ENCODE peak calls at places on chromosomes 13 and 19, in seven cellular contexts. L is dorsolateral prefrontal cortex; W is DND-41; T is islet precursor cell; C is activated T-cell treated with anti-CD3 and anti-CD28 coated beads, Interleukin-2, amount 50 U/mL, for 1 hour; N is activated naive CD8-positive, alpha-beta T cell treated with anti-CD3 and anti-CD28 coated beads, Interleukin-2, amount 50 U/mL, for 24 hours; Z is mesothelial cell of epicardium. U is an unnamed sample.

GRCh38 chr13:39892731-39893293 is 237.3 kb downstream of the COG6 start:
- DNase-seq in C (no peak), T (no peak), W (no peak), L (no peak), N (peak; percentile 28), Z (no peak), U (no peak)

GRCh38 chr19:12527034-12527836 is 24.0 kb downstream of the ZNF564 start:
- DNase-seq in C (no peak), T (no peak), W (no peak), N (no peak), L (no peak), Z (no peak), U (peak; percentile 54)

GRCh38 chr13:20231839-20232555 is at the start of gene GJB6:
- DNase-seq in L (no peak), T (peak; percentile 60), N (peak; percentile 47), C (peak; percentile 42), W (no peak), Z (no peak), U (no peak)

GRCh38 chr19:5045956-5046338 is 77.0 kb downstream of the KDM4B start:
- DNase-seq in N (no peak), W (no peak), C (no peak), T (no peak), L (no peak), Z (no peak), U (no peak)

GRCh38 chr13:78241278-78241919 is 322.8 kb upstream of the EDNRB start:
- DNase-seq in W (peak; percentile 44), L (no peak), N (peak; percentile 26), T (peak; percentile 73), Z (peak; percentile 22), C (no peak), U (peak; percentile 57)

GRCh38 chr13:38875186-38875875 is 115.3 kb downstream of the STOML3 start:
- DNase-seq in L (no peak), T (no peak), C (no peak), Z (no peak), W (no peak), N (no peak), U (no peak)

GRCh38 chr13:111323950-111324651 is 3.7 kb downstream of the TEX29 start:
- DNase-seq in C (no peak), W (peak; percentile 63), L (no peak), N (peak; percentile 7), Z (no peak), T (peak; percentile 45), U (no peak)

GRCh38 chr13:78709028-78709427 is 50.1 kb upstream of the OBI1 start:
- DNase-seq in Z (no peak), W (no peak), T (no peak), N (no peak), L (no peak), C (no peak), U (no peak)

GRCh38 chr13:40697711-40698110 is 31.3 kb upstream of the FOXO1 start:
- DNase-seq in T (no peak), W (no peak), C (no peak), L (no peak), N (no peak), Z (no peak), U (no peak)

GRCh38 chr19:48636859-48637448 is at the start of gene DBP:
- DNase-seq in C (no peak), Z (no peak), L (no peak), N (no peak), T (peak; percentile 72), W (no peak), U (no peak)

GRCh38 chr13:99658266-99658991 is 157.2 kb downstream of the TM9SF2 start:
- DNase-seq in N (peak; percentile 51), Z (peak; percentile 41), C (peak; percentile 65), W (peak; percentile 59), L (peak; percentile 32), T (peak; percentile 78), U (peak; percentile 40)

GRCh38 chr19:2255112-2255845 is 938 bp downstream of the JSRP1 start:
- DNase-seq in W (no peak), N (no peak), Z (no peak), L (no peak), C (no peak), T (no peak), U (no peak)

GRCh38 chr13:42333613-42334328 is 61.8 kb downstream of the AKAP11 start:
- DNase-seq in C (peak; percentile 26), N (no peak), Z (no peak), W (no peak), T (no peak), L (no peak), U (peak; percentile 18)

GRCh38 chr19:15787611-15788155 is at the start of gene OR10H5:
- DNase-seq in Z (no peak), C (no peak), N (no peak), W (no peak), L (no peak), T (no peak), U (no peak)

GRCh38 chr19:37304884-37305255 is 66.0 kb upstream of the ZNF527 start:
- DNase-seq in Z (no peak), W (no peak), C (no peak), N (no peak), L (no peak), T (no peak), U (no peak)

GRCh38 chr19:38369584-38369983 is 4.8 kb upstream of the PSMD8 start:
- DNase-seq in W (no peak), Z (no peak), C (no peak), L (no peak), N (no peak), T (no peak), U (no peak)

GRCh38 chr19:42497492-42498226 is 30.6 kb downstream of the CEACAM1 start:
- DNase-seq in C (no peak), L (no peak), T (no peak), Z (no peak), N (no peak), W (no peak), U (no peak)

GRCh38 chr13:21616880-21617279 is 12.9 kb upstream of the MICU2 start:
- DNase-seq in C (no peak), N (no peak), L (no peak), T (peak; percentile 69), W (no peak), Z (no peak), U (no peak)

GRCh38 chr13:46172531-46172991 is 9.4 kb downstream of the LCP1 start:
- DNase-seq in T (no peak), N (peak; percentile 42), W (peak; percentile 77), C (peak; percentile 56), L (no peak), Z (no peak), U (no peak)

GRCh38 chr13:114027046-114027760 is 53.3 kb upstream of the C13orf46 start:
- DNase-seq in Z (no peak), L (no peak), C (no peak), N (no peak), W (no peak), T (no peak), U (no peak)

U was measured in erythroblast.